ENCODE peak calls at places on chromosomes 11 and 22, in four cellular contexts. D, Q, G and N are unnamed samples.

GRCh38 chr22:17368144-17368726 is 1.0 kb upstream of the CECR2 start:
- DNase-seq in D (no peak), Q (no peak), G (peak), N (no peak)

GRCh38 chr11:95698939-95699562 is 90.5 kb downstream of the FAM76B start:
- DNase-seq in D (no peak), Q (no peak), G (no peak), N (no peak)

GRCh38 chr11:8339592-8340022 is 75.9 kb upstream of the LMO1 start:
- DNase-seq in D (no peak), Q (no peak), G (no peak), N (no peak)

GRCh38 chr11:80532633-80533232 is 1091.9 kb upstream of the TENM4 start:
- DNase-seq in D (no peak), Q (no peak), G (peak), N (no peak)

GRCh38 chr22:39306456-39307361 is 12.7 kb downstream of the RPL3 start:
- DNase-seq in D (no peak), Q (peak), G (no peak), N (no peak)

GRCh38 chr11:58923300-58923788 is 15.9 kb upstream of the GLYATL1 start:
- DNase-seq in D (no peak), Q (peak), G (no peak), N (peak)

GRCh38 chr22:48513929-48514328 is 1313.7 kb downstream of the BRD1 start:
- DNase-seq in D (no peak), Q (no peak), G (no peak), N (no peak)

GRCh38 chr11:15519124-15519791 is 404.5 kb downstream of the INSC start:
- DNase-seq in D (no peak), Q (no peak), G (no peak), N (peak)

GRCh38 chr11:7490054-7490453 is 4.7 kb downstream of the OLFML1 start:
- DNase-seq in D (no peak), Q (no peak), G (no peak), N (no peak)

GRCh38 chr11:1415631-1416030 is 25.9 kb downstream of the BRSK2 start:
- DNase-seq in D (no peak), Q (no peak), G (no peak), N (no peak)

GRCh38 chr22:50621491-50621880 is 6.5 kb downstream of the ARSA start:
- DNase-seq in D (no peak), Q (no peak), G (no peak), N (peak)

GRCh38 chr11:75851203-75851602 is 36.2 kb downstream of the UVRAG start:
- DNase-seq in D (no peak), Q (no peak), G (no peak), N (no peak)

GRCh38 chr11:8886332-8886731 is 24.7 kb upstream of the AKIP1 start:
- DNase-seq in D (no peak), Q (no peak), G (no peak), N (no peak)

GRCh38 chr11:18270102-18270501 is 4.0 kb downstream of the SAA1 start:
- DNase-seq in D (no peak), Q (no peak), G (no peak), N (no peak)

GRCh38 chr22:27490080-27490479 is 311.5 kb downstream of the MN1 start:
- DNase-seq in D (no peak), Q (no peak), G (no peak), N (no peak)

GRCh38 chr11:64531906-64532312 is 59.1 kb upstream of the SLC22A12 start:
- DNase-seq in D (no peak), Q (peak), G (no peak), N (no peak)

GRCh38 chr22:49934144-49934890 is 15.9 kb downstream of the CRELD2 start:
- DNase-seq in D (no peak), Q (no peak), G (peak), N (no peak)

GRCh38 chr11:18314794-18315523 is 7.0 kb downstream of the HPS5 start:
- DNase-seq in D (no peak), Q (peak), G (no peak), N (no peak)

GRCh38 chr11:134761926-134762247 is 349.8 kb upstream of the B3GAT1 start:
- DNase-seq in D (no peak), Q (no peak), G (no peak), N (no peak)

GRCh38 chr11:129280027-129280811 is 88.1 kb upstream of the ARHGAP32 start:
- DNase-seq in D (no peak), Q (no peak), G (no peak), N (no peak)

GRCh38 chr11:116482716-116483115 is 290.1 kb downstream of the BUD13 start:
- DNase-seq in D (no peak), Q (no peak), G (no peak), N (no peak)

GRCh38 chr11:76380161-76380976 is 563 bp downstream of the THAP12 start:
- DNase-seq in D (peak), Q (peak), G (peak), N (no peak)

GRCh38 chr11:134792044-134792443 is 380.0 kb upstream of the B3GAT1 start:
- DNase-seq in D (no peak), Q (no peak), G (no peak), N (no peak)

GRCh38 chr11:102471474-102471873 is 18.9 kb upstream of the TMEM123 start:
- DNase-seq in D (no peak), Q (no peak), G (no peak), N (no peak)

GRCh38 chr11:20060180-20060579 is 100.1 kb downstream of the DBX1 start:
- DNase-seq in D (no peak), Q (no peak), G (no peak), N (no peak)

GRCh38 chr11:101061606-101062005 is 68.0 kb downstream of the PGR start:
- DNase-seq in D (no peak), Q (peak), G (no peak), N (no peak)

GRCh38 chr11:19301336-19301735 is 60.6 kb upstream of the E2F8 start:
- DNase-seq in D (no peak), Q (no peak), G (no peak), N (no peak)

GRCh38 chr11:78373689-78374088 is 43.9 kb downstream of the GAB2 start:
- DNase-seq in D (no peak), Q (no peak), G (no peak), N (no peak)

GRCh38 chr11:72113170-72113808 is 794 bp upstream of the ANAPC15 start:
- DNase-seq in D (no peak), Q (no peak), G (no peak), N (no peak)

GRCh38 chr11:72111803-72112540 is 523 bp downstream of the ANAPC15 start:
- DNase-seq in D (peak), Q (peak), G (peak), N (peak)

GRCh38 chr11:72112541-72113136 is at the start of gene ANAPC15:
- DNase-seq in D (peak), Q (peak), G (peak), N (peak)

GRCh38 chr11:72114570-72114969 is 2.1 kb upstream of the ANAPC15 start:
- DNase-seq in D (no peak), Q (no peak), G (no peak), N (no peak)

GRCh38 chr11:72111300-72111699 is 1.2 kb downstream of the ANAPC15 start:
- DNase-seq in D (no peak), Q (no peak), G (no peak), N (no peak)
- H3K4me3 ChIP-seq in D (no peak), Q (peak), G (peak), N (peak)

GRCh38 chr11:113249491-113249763 is 65.0 kb upstream of the TTC12 start:
- DNase-seq in D (no peak), Q (no peak), G (no peak), N (no peak)
- TF ChIP-seq CTCF in D (no peak), Q (peak), G (no peak), N (no peak)

DNA sequence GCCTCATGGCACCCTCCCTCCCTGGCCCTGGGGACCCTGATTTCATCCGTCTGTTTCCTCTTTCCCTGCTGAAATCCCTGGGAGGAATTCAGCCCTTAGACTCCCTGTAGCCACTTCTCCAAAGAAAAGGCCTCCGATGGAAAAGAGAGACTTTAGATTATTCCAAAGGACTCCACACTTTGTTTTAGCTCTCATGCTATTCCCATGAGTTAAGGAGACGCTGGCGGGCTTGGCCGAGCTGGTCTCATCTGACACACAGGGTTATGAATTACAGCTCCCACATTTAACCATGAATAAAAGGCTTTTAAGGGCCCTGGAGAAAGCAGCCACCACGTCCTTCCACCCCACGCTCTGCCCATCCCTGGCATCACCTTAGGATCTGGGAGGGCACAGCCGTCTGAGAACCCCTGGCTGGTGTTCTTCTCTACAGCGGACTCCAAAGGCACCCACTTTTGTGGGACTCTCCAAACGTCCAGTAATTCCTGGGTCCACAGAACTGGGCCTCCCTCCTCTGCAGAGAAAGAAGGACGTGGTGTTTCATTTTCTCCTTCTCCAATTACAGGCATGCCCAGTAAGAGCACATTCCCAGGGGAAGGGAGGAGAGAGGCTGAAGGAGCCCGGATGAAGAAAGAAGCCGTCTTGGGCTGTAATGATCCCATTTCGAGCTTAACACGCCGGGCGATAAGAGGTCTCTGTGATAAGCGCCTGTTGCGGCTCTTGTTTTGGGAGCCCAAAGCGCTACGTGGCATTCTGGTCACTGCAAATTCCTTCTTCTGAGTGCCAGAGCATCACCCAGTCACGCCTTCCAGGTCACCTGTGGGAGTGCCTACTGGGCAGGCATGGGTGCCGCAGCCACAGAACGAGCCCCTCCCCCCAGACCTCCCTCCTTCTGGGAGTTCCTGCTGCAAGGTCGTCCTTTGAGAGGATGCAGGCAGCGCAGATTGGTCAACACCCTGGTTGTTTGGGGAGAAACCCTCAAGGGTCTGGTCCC is 57.3 kb downstream of the ANO1 start:
- DNase-seq in D (no peak), Q (peak), G (no peak), N (no peak)
- H3K4me3 ChIP-seq in D (no peak), Q (no peak), G (no peak), N (no peak)

DNA sequence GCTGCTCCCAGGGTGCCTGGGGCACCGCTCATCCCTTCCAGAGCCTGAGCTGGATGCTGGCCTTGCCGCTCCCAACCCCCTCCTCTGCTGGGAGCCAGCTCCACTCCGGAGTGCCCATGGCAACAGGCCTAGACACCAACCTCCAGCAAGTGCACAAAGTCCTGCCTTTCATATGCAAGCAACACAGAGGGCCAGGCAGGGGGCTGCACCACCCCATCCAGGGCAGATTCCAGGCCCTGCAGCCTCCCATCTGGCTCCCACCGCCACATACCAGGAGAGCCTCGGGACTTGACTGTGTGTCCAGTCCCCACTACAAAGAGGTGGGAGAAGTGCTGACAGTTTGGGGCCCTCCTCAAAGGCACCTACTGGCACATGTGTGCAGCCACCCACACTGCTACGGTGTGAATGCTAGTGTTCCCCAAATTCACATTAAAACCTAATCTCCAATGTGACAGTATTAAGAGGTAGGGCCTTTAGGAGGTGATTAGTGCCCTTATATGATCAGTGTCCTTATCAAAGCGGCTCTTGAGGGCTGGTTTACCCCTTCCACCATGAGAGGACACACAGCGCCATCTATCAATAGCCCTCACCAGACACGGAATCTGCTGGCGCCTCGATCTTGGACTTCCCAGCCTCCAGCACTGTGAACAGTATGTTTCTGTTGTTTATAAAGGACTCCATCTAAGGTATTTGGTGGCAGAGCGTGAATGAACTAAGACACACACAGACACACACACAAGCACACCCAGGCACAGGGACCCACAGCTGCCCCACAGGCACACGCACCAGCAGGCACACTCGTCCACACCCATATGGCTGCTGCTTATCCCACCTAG is 16.2 kb downstream of the ARVCF start:
- DNase-seq in D (no peak), Q (peak), G (no peak), N (no peak)
- TF ChIP-seq CTCF in D (no peak), Q (no peak), G (no peak), N (no peak)

GRCh38 chr11:26949846-26950245 is 44.1 kb upstream of the FIBIN start:
- DNase-seq in D (no peak), Q (no peak), G (no peak), N (no peak)
- H3K4me3 ChIP-seq in D (no peak), Q (no peak), G (no peak), N (no peak)

GRCh38 chr22:37454857-37455686 is 27.8 kb upstream of the ELFN2 start:
- DNase-seq in D (no peak), Q (peak), G (no peak), N (no peak)
- TF ChIP-seq CTCF in D (no peak), Q (no peak), G (no peak), N (no peak)